ENCODE peak calls at places on chromosomes 11 and 22, in four cellular contexts. One of them, this sample, is unnamed.

GRCh38 chr11:66002648-66003225 is 434 bp downstream of the BANF1 start:
- DNase-seq in upper lobe of right lung: no peak
- DNase-seq in epithelial cell of esophagus: peak; percentile 39
- DNase-seq in GM04503: no peak
- DNase-seq in this sample: no peak

GRCh38 chr11:135075740-135076139 is 663.7 kb upstream of the B3GAT1 start:
- DNase-seq in epithelial cell of esophagus: peak; percentile 38
- DNase-seq in upper lobe of right lung: peak; percentile 86
- DNase-seq in GM04503: no peak
- DNase-seq in this sample: no peak

GRCh38 chr11:3091081-3091845 is 34.0 kb upstream of the CARS1 start:
- DNase-seq in epithelial cell of esophagus: no peak
- DNase-seq in upper lobe of right lung: peak; percentile 62
- DNase-seq in GM04503: no peak
- DNase-seq in this sample: no peak

GRCh38 chr11:36375348-36376314 is 79.5 kb downstream of the PRR5L start:
- DNase-seq in epithelial cell of esophagus: no peak
- DNase-seq in GM04503: no peak
- DNase-seq in upper lobe of right lung: no peak
- DNase-seq in this sample: no peak

GRCh38 chr11:126331286-126331685 is 24.2 kb upstream of the ST3GAL4 start:
- DNase-seq in epithelial cell of esophagus: no peak
- DNase-seq in GM04503: no peak
- DNase-seq in upper lobe of right lung: peak; percentile 45
- DNase-seq in this sample: no peak

GRCh38 chr11:44977493-44977984 is 26.9 kb upstream of the TP53I11 start:
- DNase-seq in epithelial cell of esophagus: peak; percentile 9
- DNase-seq in upper lobe of right lung: no peak
- DNase-seq in GM04503: no peak
- DNase-seq in this sample: no peak

GRCh38 chr11:69013009-69013951 is at the start of gene MRGPRF:
- DNase-seq in epithelial cell of esophagus: no peak
- DNase-seq in upper lobe of right lung: peak; percentile 79
- DNase-seq in GM04503: no peak
- DNase-seq in this sample: peak; percentile 64

GRCh38 chr11:130313383-130314183 is 1.1 kb downstream of the ZBTB44 start:
- DNase-seq in epithelial cell of esophagus: peak; percentile 30
- DNase-seq in GM04503: no peak
- DNase-seq in upper lobe of right lung: no peak
- DNase-seq in this sample: no peak

GRCh38 chr11:125489166-125489565 is 6.9 kb downstream of the FEZ1 start:
- DNase-seq in upper lobe of right lung: no peak
- DNase-seq in GM04503: no peak
- DNase-seq in epithelial cell of esophagus: no peak
- DNase-seq in this sample: no peak

GRCh38 chr22:43923191-43923590 is 414 bp upstream of the PNPLA3 start:
- DNase-seq in GM04503: no peak
- DNase-seq in epithelial cell of esophagus: no peak
- DNase-seq in upper lobe of right lung: no peak
- DNase-seq in this sample: no peak

GRCh38 chr11:58574851-58575250 is 805 bp downstream of the LPXN start:
- DNase-seq in upper lobe of right lung: no peak
- DNase-seq in GM04503: no peak
- DNase-seq in epithelial cell of esophagus: peak; percentile 49
- DNase-seq in this sample: peak; percentile 57

GRCh38 chr11:96396637-96397036 is 6.8 kb downstream of the JRKL start:
- DNase-seq in GM04503: no peak
- DNase-seq in upper lobe of right lung: no peak
- DNase-seq in epithelial cell of esophagus: peak; percentile 30
- DNase-seq in this sample: no peak

GRCh38 chr22:36385491-36386350 is 2.0 kb downstream of the MYH9 start:
- DNase-seq in upper lobe of right lung: peak; percentile 88
- DNase-seq in GM04503: no peak
- DNase-seq in epithelial cell of esophagus: peak; percentile 86
- DNase-seq in this sample: no peak

GRCh38 chr11:47941907-47942558 is 38.3 kb upstream of the PTPRJ start:
- DNase-seq in upper lobe of right lung: no peak
- DNase-seq in epithelial cell of esophagus: no peak
- DNase-seq in GM04503: no peak
- DNase-seq in this sample: no peak

GRCh38 chr22:41512421-41513194 is 31.7 kb downstream of the POLR3H start:
- DNase-seq in upper lobe of right lung: no peak
- DNase-seq in GM04503: no peak
- DNase-seq in epithelial cell of esophagus: peak; percentile 75
- DNase-seq in this sample: no peak

GRCh38 chr22:43293259-43293658 is 49.9 kb downstream of the SCUBE1 start:
- DNase-seq in epithelial cell of esophagus: peak; percentile 16
- DNase-seq in upper lobe of right lung: no peak
- DNase-seq in GM04503: no peak
- DNase-seq in this sample: peak; percentile 49

GRCh38 chr11:59802639-59803176 is 7.9 kb downstream of the MRPL16 start:
- DNase-seq in epithelial cell of esophagus: peak; percentile 70
- DNase-seq in upper lobe of right lung: no peak
- DNase-seq in GM04503: peak; percentile 12
- DNase-seq in this sample: peak; percentile 16

This sample was measured in AG09309.